ENCODE peak calls at places on chromosomes 6 and 20, in four cellular contexts. One of them, this sample, is unnamed. For H3K27me3 and H3K9me3, the result is how much of the 10 kb centered on the place peaks cover.

GRCh38 chr6:113857565-113858066 is 471 bp downstream of the MARCKS start:
- DNase-seq in breast epithelium: no peak
- DNase-seq in lower lobe of right lung: peak
- DNase-seq in tibial nerve: peak
- DNase-seq in this sample: peak

GRCh38 chr6:155604991-155605390 is 149.4 kb upstream of the NOX3 start:
- DNase-seq in breast epithelium: no peak
- DNase-seq in lower lobe of right lung: no peak
- DNase-seq in tibial nerve: no peak
- DNase-seq in this sample: no peak

GRCh38 chr6:45415315-45415714 is 37.6 kb upstream of the SUPT3H start:
- DNase-seq in breast epithelium: no peak
- DNase-seq in lower lobe of right lung: no peak
- DNase-seq in tibial nerve: no peak
- DNase-seq in this sample: no peak

GRCh38 chr20:53623454-53624206 is 30.0 kb upstream of the ZNF217 start:
- DNase-seq in breast epithelium: peak
- DNase-seq in lower lobe of right lung: no peak
- DNase-seq in tibial nerve: peak
- DNase-seq in this sample: peak

GRCh38 chr20:40757087-40757486 is 68.1 kb upstream of the MAFB start:
- DNase-seq in breast epithelium: no peak
- DNase-seq in lower lobe of right lung: no peak
- DNase-seq in tibial nerve: no peak
- DNase-seq in this sample: no peak

GRCh38 chr20:24469116-24470030 is at the start of gene SYNDIG1:
- DNase-seq in breast epithelium: no peak
- DNase-seq in lower lobe of right lung: no peak
- DNase-seq in tibial nerve: no peak
- DNase-seq in this sample: peak

GRCh38 chr6:159422041-159422984 is 253.1 kb downstream of the FNDC1 start:
- DNase-seq in breast epithelium: no peak
- DNase-seq in lower lobe of right lung: no peak
- DNase-seq in tibial nerve: no peak
- DNase-seq in this sample: no peak

GRCh38 chr6:41546475-41546865 is 289 bp downstream of the FOXP4 start:
- DNase-seq in breast epithelium: no peak
- DNase-seq in lower lobe of right lung: no peak
- DNase-seq in tibial nerve: no peak
- DNase-seq in this sample: no peak

GRCh38 chr6:169861431-169862045 is 110.1 kb downstream of the ERMARD start:
- DNase-seq in breast epithelium: no peak
- DNase-seq in lower lobe of right lung: no peak
- DNase-seq in tibial nerve: no peak
- DNase-seq in this sample: no peak

GRCh38 chr6:71965404-71965803 is 79.1 kb downstream of the RIMS1 start:
- DNase-seq in breast epithelium: no peak
- DNase-seq in lower lobe of right lung: no peak
- DNase-seq in tibial nerve: no peak
- DNase-seq in this sample: no peak

GRCh38 chr20:41697861-41698559 is 79.8 kb upstream of the CHD6 start:
- DNase-seq in breast epithelium: no peak
- DNase-seq in lower lobe of right lung: no peak
- DNase-seq in tibial nerve: peak
- DNase-seq in this sample: no peak

DNA sequence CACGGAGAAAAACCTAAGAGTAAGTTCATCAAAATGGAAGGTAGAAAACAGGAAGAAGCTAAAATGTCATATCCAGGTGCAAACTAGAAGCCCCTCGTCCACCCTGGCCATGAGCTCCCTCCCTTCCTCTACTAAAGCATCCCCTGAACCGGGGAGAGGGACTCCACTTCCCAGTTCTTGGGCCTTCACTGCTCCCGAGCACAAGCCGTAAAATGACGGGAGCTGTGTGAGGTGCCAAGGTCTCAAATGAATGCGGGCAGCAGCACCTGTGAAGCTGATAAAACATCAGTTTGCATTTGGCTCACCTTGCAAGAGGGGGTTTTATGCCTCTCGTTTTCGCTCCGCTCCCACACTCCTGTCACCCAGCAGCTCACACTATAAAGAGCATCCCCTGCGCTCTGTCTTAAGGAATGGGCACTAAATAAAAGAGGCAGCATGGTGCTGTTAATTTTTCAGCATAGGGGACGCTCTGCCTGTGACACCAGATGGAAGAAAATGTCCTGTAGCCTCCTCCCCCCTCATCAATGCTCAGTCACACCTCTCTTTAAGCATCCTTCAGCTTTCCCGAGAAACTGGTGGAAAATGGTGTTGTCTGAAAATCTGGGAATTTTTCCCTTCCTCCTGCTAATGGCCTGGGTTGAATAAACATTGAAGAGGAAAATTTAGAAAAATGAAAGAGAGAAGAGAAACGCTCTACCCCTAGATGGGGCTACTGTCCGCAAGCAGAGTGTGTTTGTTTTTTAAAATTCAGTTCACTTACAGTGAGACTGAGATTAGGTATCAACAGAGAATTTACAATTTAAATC is 563.0 kb upstream of the AGPAT4 start:
- DNase-seq in breast epithelium: no peak
- DNase-seq in lower lobe of right lung: no peak
- DNase-seq in tibial nerve: no peak
- DNase-seq in this sample: no peak
- TF ChIP-seq CTCF in breast epithelium: no peak
- TF ChIP-seq CTCF in lower lobe of right lung: no peak
- TF ChIP-seq CTCF in tibial nerve: peak
- TF ChIP-seq CTCF in this sample: peak

GRCh38 chr20:19435820-19436219 is 223.4 kb downstream of the SLC24A3 start:
- DNase-seq in breast epithelium: no peak
- DNase-seq in lower lobe of right lung: no peak
- DNase-seq in tibial nerve: no peak
- DNase-seq in this sample: no peak
- H3K27me3 ChIP-seq in breast epithelium: under half
- H3K27me3 ChIP-seq in lower lobe of right lung: under half
- H3K27me3 ChIP-seq in tibial nerve: under half
- H3K27me3 ChIP-seq in this sample: under half

GRCh38 chr6:13971303-13971702 is 46.6 kb downstream of the RNF182 start:
- DNase-seq in breast epithelium: no peak
- DNase-seq in lower lobe of right lung: no peak
- DNase-seq in tibial nerve: no peak
- DNase-seq in this sample: no peak
- H3K9me3 ChIP-seq in breast epithelium: under half
- H3K9me3 ChIP-seq in lower lobe of right lung: under half
- H3K9me3 ChIP-seq in tibial nerve: under half
- H3K9me3 ChIP-seq in this sample: under half

DNA sequence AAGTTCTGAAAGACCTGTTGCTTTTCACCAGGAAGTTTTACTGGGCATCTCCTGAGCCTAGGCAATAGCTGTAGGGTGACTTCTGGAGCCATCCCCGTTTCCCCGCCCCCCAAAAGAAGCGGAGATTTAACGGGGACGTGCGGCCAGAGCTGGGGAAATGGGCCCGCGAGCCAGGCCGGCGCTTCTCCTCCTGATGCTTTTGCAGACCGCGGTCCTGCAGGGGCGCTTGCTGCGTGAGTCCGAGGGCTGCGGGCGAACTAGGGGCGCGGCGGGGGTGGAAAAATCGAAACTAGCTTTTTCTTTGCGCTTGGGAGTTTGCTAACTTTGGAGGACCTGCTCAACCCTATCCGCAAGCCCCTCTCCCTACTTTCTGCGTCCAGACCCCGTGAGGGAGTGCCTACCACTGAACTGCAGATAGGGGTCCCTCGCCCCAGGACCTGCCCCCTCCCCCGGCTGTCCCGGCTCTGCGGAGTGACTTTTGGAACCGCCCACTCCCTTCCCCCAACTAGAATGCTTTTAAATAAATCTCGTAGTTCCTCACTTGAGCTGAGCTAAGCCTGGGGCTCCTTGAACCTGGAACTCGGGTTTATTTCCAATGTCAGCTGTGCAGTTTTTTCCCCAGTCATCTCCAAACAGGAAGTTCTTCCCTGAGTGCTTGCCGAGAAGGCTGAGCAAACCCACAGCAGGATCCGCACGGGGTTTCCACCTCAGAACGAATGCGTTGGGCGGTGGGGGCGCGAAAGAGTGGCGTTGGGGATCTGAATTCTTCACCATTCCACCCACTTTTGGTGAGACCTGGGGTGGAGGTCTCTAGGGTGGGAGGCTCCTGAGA is at the start of gene HFE:
- DNase-seq in breast epithelium: no peak
- DNase-seq in lower lobe of right lung: peak
- DNase-seq in tibial nerve: peak
- DNase-seq in this sample: peak
- TF ChIP-seq CTCF in breast epithelium: no peak
- TF ChIP-seq CTCF in lower lobe of right lung: no peak
- TF ChIP-seq CTCF in tibial nerve: peak
- TF ChIP-seq CTCF in this sample: no peak

GRCh38 chr6:16473184-16473907 is 235.0 kb downstream of the GMPR start:
- DNase-seq in breast epithelium: no peak
- DNase-seq in lower lobe of right lung: no peak
- DNase-seq in tibial nerve: no peak
- DNase-seq in this sample: no peak

GRCh38 chr6:16472349-16473069 is 234.1 kb downstream of the GMPR start:
- DNase-seq in breast epithelium: no peak
- DNase-seq in lower lobe of right lung: no peak
- DNase-seq in tibial nerve: no peak
- DNase-seq in this sample: no peak

GRCh38 chr6:16471898-16472297 is 233.5 kb downstream of the GMPR start:
- DNase-seq in breast epithelium: no peak
- DNase-seq in lower lobe of right lung: no peak
- DNase-seq in tibial nerve: no peak
- DNase-seq in this sample: no peak

GRCh38 chr6:16474834-16475781 is 236.7 kb downstream of the GMPR start:
- DNase-seq in breast epithelium: no peak
- DNase-seq in lower lobe of right lung: no peak
- DNase-seq in tibial nerve: no peak
- DNase-seq in this sample: no peak

GRCh38 chr6:16473908-16474791 is 235.8 kb downstream of the GMPR start:
- DNase-seq in breast epithelium: no peak
- DNase-seq in lower lobe of right lung: no peak
- DNase-seq in tibial nerve: no peak
- DNase-seq in this sample: no peak
- H3K27me3 ChIP-seq in breast epithelium: under half
- H3K27me3 ChIP-seq in lower lobe of right lung: under half
- H3K27me3 ChIP-seq in tibial nerve: under half
- H3K27me3 ChIP-seq in this sample: under half

GRCh38 chr20:858011-858410 is 24.5 kb downstream of the FAM110A start:
- DNase-seq in breast epithelium: no peak
- DNase-seq in lower lobe of right lung: no peak
- DNase-seq in tibial nerve: no peak
- DNase-seq in this sample: no peak
- H3K9me3 ChIP-seq in breast epithelium: under half
- H3K9me3 ChIP-seq in lower lobe of right lung: under half
- H3K9me3 ChIP-seq in tibial nerve: under half
- H3K9me3 ChIP-seq in this sample: under half

GRCh38 chr6:4021133-4021861 is 57.6 kb downstream of the FAM217A start:
- DNase-seq in breast epithelium: peak
- DNase-seq in lower lobe of right lung: peak
- DNase-seq in tibial nerve: peak
- DNase-seq in this sample: peak
- TF ChIP-seq CTCF in breast epithelium: no peak
- TF ChIP-seq CTCF in lower lobe of right lung: peak
- TF ChIP-seq CTCF in tibial nerve: peak
- TF ChIP-seq CTCF in this sample: no peak

DNA sequence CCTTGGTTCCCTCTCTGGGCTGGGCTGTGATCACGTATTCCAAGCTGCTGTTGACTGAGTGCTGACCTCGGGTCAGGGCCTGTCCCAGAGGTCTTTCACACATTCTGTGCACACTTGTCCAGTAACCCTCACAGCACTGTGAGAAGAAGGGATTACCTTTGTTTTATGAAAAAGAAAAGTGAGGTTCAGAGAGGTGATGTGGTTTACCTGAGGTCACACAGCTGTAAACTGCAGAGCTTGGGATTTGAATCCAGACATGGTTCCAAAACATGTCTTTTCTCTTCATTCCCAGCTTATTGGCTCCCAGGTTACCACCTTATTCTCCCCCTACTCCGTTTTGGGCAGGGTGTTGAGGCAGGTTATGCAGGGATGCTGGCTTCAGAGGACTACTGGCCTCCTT is 28.4 kb upstream of the CDH22 start:
- DNase-seq in breast epithelium: no peak
- DNase-seq in lower lobe of right lung: no peak
- DNase-seq in tibial nerve: no peak
- DNase-seq in this sample: no peak
- H3K27me3 ChIP-seq in breast epithelium: under half
- H3K27me3 ChIP-seq in lower lobe of right lung: half or more
- H3K27me3 ChIP-seq in tibial nerve: under half
- H3K27me3 ChIP-seq in this sample: under half

GRCh38 chr20:56111951-56112730 is 106.8 kb upstream of the CBLN4 start:
- DNase-seq in breast epithelium: no peak
- DNase-seq in lower lobe of right lung: no peak
- DNase-seq in tibial nerve: no peak
- DNase-seq in this sample: no peak

GRCh38 chr20:56117350-56117749 is 112.0 kb upstream of the CBLN4 start:
- DNase-seq in breast epithelium: no peak
- DNase-seq in lower lobe of right lung: no peak
- DNase-seq in tibial nerve: no peak
- DNase-seq in this sample: no peak
- H3K9me3 ChIP-seq in breast epithelium: under half
- H3K9me3 ChIP-seq in lower lobe of right lung: under half
- H3K9me3 ChIP-seq in tibial nerve: under half
- H3K9me3 ChIP-seq in this sample: under half